ENCODE peak calls at places on chromosome 22, in eight cellular contexts. One of them, this sample, is unnamed.

GRCh38 chr22:35609761-35610160 is 7.4 kb downstream of the MB start:
- DNase-seq in 8988T: no peak
- DNase-seq in activated T-cell treated with anti-CD3 and anti-CD28 coated beads for 1 hour: no peak
- DNase-seq in stimulated activated CD8-positive, alpha-beta memory T cell treated with anti-CD3 and anti-CD28 coated beads, Interleukin-2, amount 100 ng/mL, for 1 hour: no peak
- DNase-seq in NCI-H2029: no peak
- DNase-seq in fibroblast of villous mesenchyme: no peak
- DNase-seq in dermis blood vessel endothelial cell: no peak
- DNase-seq in kidney: no peak
- DNase-seq in this sample: no peak

GRCh38 chr22:46803031-46803880 is 40.8 kb downstream of the TBC1D22A start:
- DNase-seq in 8988T: peak
- DNase-seq in activated T-cell treated with anti-CD3 and anti-CD28 coated beads for 1 hour: peak
- DNase-seq in stimulated activated CD8-positive, alpha-beta memory T cell treated with anti-CD3 and anti-CD28 coated beads, Interleukin-2, amount 100 ng/mL, for 1 hour: peak
- DNase-seq in NCI-H2029: no peak
- DNase-seq in fibroblast of villous mesenchyme: peak
- DNase-seq in dermis blood vessel endothelial cell: peak
- DNase-seq in kidney: peak
- DNase-seq in this sample: peak

GRCh38 chr22:38782402-38783094 is 11.4 kb downstream of the DNAL4 start:
- DNase-seq in 8988T: no peak
- DNase-seq in activated T-cell treated with anti-CD3 and anti-CD28 coated beads for 1 hour: no peak
- DNase-seq in stimulated activated CD8-positive, alpha-beta memory T cell treated with anti-CD3 and anti-CD28 coated beads, Interleukin-2, amount 100 ng/mL, for 1 hour: no peak
- DNase-seq in NCI-H2029: no peak
- DNase-seq in fibroblast of villous mesenchyme: peak
- DNase-seq in dermis blood vessel endothelial cell: no peak
- DNase-seq in kidney: no peak
- DNase-seq in this sample: peak

GRCh38 chr22:46169628-46170027 is 19.3 kb downstream of the PPARA start:
- DNase-seq in 8988T: no peak
- DNase-seq in activated T-cell treated with anti-CD3 and anti-CD28 coated beads for 1 hour: no peak
- DNase-seq in stimulated activated CD8-positive, alpha-beta memory T cell treated with anti-CD3 and anti-CD28 coated beads, Interleukin-2, amount 100 ng/mL, for 1 hour: no peak
- DNase-seq in NCI-H2029: no peak
- DNase-seq in fibroblast of villous mesenchyme: no peak
- DNase-seq in dermis blood vessel endothelial cell: no peak
- DNase-seq in kidney: no peak
- DNase-seq in this sample: no peak

GRCh38 chr22:40009953-40010751 is 15.4 kb downstream of the FAM83F start:
- DNase-seq in 8988T: no peak
- DNase-seq in activated T-cell treated with anti-CD3 and anti-CD28 coated beads for 1 hour: no peak
- DNase-seq in stimulated activated CD8-positive, alpha-beta memory T cell treated with anti-CD3 and anti-CD28 coated beads, Interleukin-2, amount 100 ng/mL, for 1 hour: no peak
- DNase-seq in NCI-H2029: peak
- DNase-seq in fibroblast of villous mesenchyme: no peak
- DNase-seq in dermis blood vessel endothelial cell: no peak
- DNase-seq in kidney: peak
- DNase-seq in this sample: no peak

GRCh38 chr22:41524283-41524682 is 20.0 kb downstream of the POLR3H start:
- DNase-seq in 8988T: no peak
- DNase-seq in activated T-cell treated with anti-CD3 and anti-CD28 coated beads for 1 hour: no peak
- DNase-seq in stimulated activated CD8-positive, alpha-beta memory T cell treated with anti-CD3 and anti-CD28 coated beads, Interleukin-2, amount 100 ng/mL, for 1 hour: no peak
- DNase-seq in NCI-H2029: no peak
- DNase-seq in fibroblast of villous mesenchyme: peak
- DNase-seq in dermis blood vessel endothelial cell: peak
- DNase-seq in kidney: peak
- DNase-seq in this sample: no peak

GRCh38 chr22:41531736-41532477 is 12.4 kb downstream of the POLR3H start:
- DNase-seq in 8988T: no peak
- DNase-seq in activated T-cell treated with anti-CD3 and anti-CD28 coated beads for 1 hour: no peak
- DNase-seq in stimulated activated CD8-positive, alpha-beta memory T cell treated with anti-CD3 and anti-CD28 coated beads, Interleukin-2, amount 100 ng/mL, for 1 hour: no peak
- DNase-seq in NCI-H2029: no peak
- DNase-seq in fibroblast of villous mesenchyme: no peak
- DNase-seq in dermis blood vessel endothelial cell: no peak
- DNase-seq in kidney: no peak
- DNase-seq in this sample: no peak

GRCh38 chr22:24486501-24486921 is 8.6 kb upstream of the UPB1 start:
- DNase-seq in 8988T: no peak
- DNase-seq in activated T-cell treated with anti-CD3 and anti-CD28 coated beads for 1 hour: no peak
- DNase-seq in stimulated activated CD8-positive, alpha-beta memory T cell treated with anti-CD3 and anti-CD28 coated beads, Interleukin-2, amount 100 ng/mL, for 1 hour: no peak
- DNase-seq in NCI-H2029: no peak
- DNase-seq in fibroblast of villous mesenchyme: peak
- DNase-seq in dermis blood vessel endothelial cell: peak
- DNase-seq in kidney: no peak
- DNase-seq in this sample: peak

GRCh38 chr22:18060646-18061620 is 16.9 kb upstream of the PEX26 start:
- DNase-seq in 8988T: no peak
- DNase-seq in activated T-cell treated with anti-CD3 and anti-CD28 coated beads for 1 hour: no peak
- DNase-seq in stimulated activated CD8-positive, alpha-beta memory T cell treated with anti-CD3 and anti-CD28 coated beads, Interleukin-2, amount 100 ng/mL, for 1 hour: no peak
- DNase-seq in NCI-H2029: no peak
- DNase-seq in fibroblast of villous mesenchyme: peak
- DNase-seq in dermis blood vessel endothelial cell: peak
- DNase-seq in kidney: peak
- DNase-seq in this sample: no peak

GRCh38 chr22:49406879-49407587 is 420.6 kb downstream of the BRD1 start:
- DNase-seq in 8988T: no peak
- DNase-seq in activated T-cell treated with anti-CD3 and anti-CD28 coated beads for 1 hour: no peak
- DNase-seq in stimulated activated CD8-positive, alpha-beta memory T cell treated with anti-CD3 and anti-CD28 coated beads, Interleukin-2, amount 100 ng/mL, for 1 hour: no peak
- DNase-seq in NCI-H2029: no peak
- DNase-seq in fibroblast of villous mesenchyme: no peak
- DNase-seq in dermis blood vessel endothelial cell: no peak
- DNase-seq in kidney: no peak
- DNase-seq in this sample: no peak